ENCODE peak calls at places on chromosomes 7 and 10, in four cellular contexts. S is stomach, E is MCF 10A, R is progenitor cell of endocrine pancreas. U is an unnamed sample.

GRCh38 chr10:32331606-32332005 is 15.4 kb downstream of the EPC1 start:
- DNase-seq in E (no peak), S (no peak), R (no peak), U (no peak)

GRCh38 chr7:158272091-158272490 is 315.5 kb downstream of the PTPRN2 start:
- DNase-seq in E (no peak), R (no peak), S (no peak), U (peak)

GRCh38 chr7:158487546-158488224 is 99.9 kb downstream of the PTPRN2 start:
- DNase-seq in S (no peak), R (no peak), E (no peak), U (no peak)

GRCh38 chr10:124701881-124702656 is 42.1 kb downstream of the FAM53B start:
- DNase-seq in S (no peak), R (no peak), E (no peak), U (no peak)

GRCh38 chr7:45136106-45137060 is 21.2 kb upstream of the RAMP3 start:
- DNase-seq in E (peak), S (peak), R (peak), U (no peak)

GRCh38 chr7:113283861-113284260 is 165.5 kb upstream of the SMIM30 start:
- DNase-seq in R (no peak), S (no peak), E (peak), U (no peak)

GRCh38 chr10:132627736-132628512 is 90.3 kb downstream of the INPP5A start:
- DNase-seq in S (peak), E (no peak), R (no peak), U (no peak)

GRCh38 chr7:144884913-144885312 is 49.1 kb upstream of the TPK1 start:
- DNase-seq in R (no peak), E (no peak), S (no peak), U (no peak)

GRCh38 chr10:1525354-1526162 is 211.8 kb downstream of the ADARB2 start:
- DNase-seq in R (no peak), S (no peak), E (no peak), U (no peak)

GRCh38 chr7:152663926-152664325 is 12.0 kb downstream of the XRCC2 start:
- DNase-seq in E (no peak), R (no peak), S (no peak), U (no peak)

GRCh38 chr10:101512741-101513140 is 75.3 kb downstream of the POLL start:
- DNase-seq in R (no peak), S (no peak), E (peak), U (no peak)

GRCh38 chr10:95906675-95907453 is 911 bp upstream of the CC2D2B start:
- DNase-seq in E (peak), R (no peak), S (peak), U (no peak)

GRCh38 chr10:24720096-24720495 is 3.6 kb downstream of the ARHGAP21 start:
- DNase-seq in S (no peak), E (peak), R (no peak), U (no peak)

GRCh38 chr7:117645456-117646181 is 165.8 kb downstream of the CFTR start:
- DNase-seq in R (no peak), S (no peak), E (no peak), U (no peak)

GRCh38 chr7:94206295-94206694 is 188.4 kb upstream of the COL1A2 start:
- DNase-seq in S (no peak), R (no peak), E (no peak), U (no peak)

GRCh38 chr10:129568562-129569344 is 101.7 kb downstream of the MGMT start:
- DNase-seq in E (no peak), S (no peak), R (no peak), U (no peak)

GRCh38 chr10:68153473-68154210 is 44.4 kb downstream of the MYPN start:
- DNase-seq in R (peak), E (peak), S (peak), U (no peak)

GRCh38 chr10:52187521-52188258 is 126.4 kb upstream of the DKK1 start:
- DNase-seq in S (no peak), E (no peak), R (no peak), U (no peak)

GRCh38 chr10:116748041-116748440 is 5.7 kb upstream of the HSPA12A start:
- DNase-seq in R (no peak), S (no peak), E (peak), U (no peak)

GRCh38 chr7:71131256-71131752 is 640 bp upstream of the GALNT17 start:
- DNase-seq in S (no peak), E (no peak), R (peak), U (peak)

GRCh38 chr10:88253-88652 is 39.2 kb upstream of the TUBB8 start:
- DNase-seq in E (no peak), R (no peak), S (peak), U (no peak)

GRCh38 chr10:118108194-118109026 is 61.7 kb upstream of the RAB11FIP2 start:
- DNase-seq in R (no peak), S (no peak), E (no peak), U (no peak)

GRCh38 chr10:119219747-119220320 is 12.5 kb downstream of the GRK5 start:
- DNase-seq in E (no peak), S (no peak), R (no peak), U (no peak)

GRCh38 chr7:131538791-131539179 is 17.6 kb downstream of the PODXL start:
- DNase-seq in E (no peak), S (no peak), R (no peak), U (no peak)

GRCh38 chr10:133347636-133348517 is 704 bp downstream of the PRAP1 start:
- DNase-seq in R (no peak), E (no peak), S (no peak), U (no peak)

GRCh38 chr7:39607865-39608264 is 15.5 kb upstream of the RALA start:
- DNase-seq in R (no peak), E (no peak), S (no peak), U (no peak)
- TF ChIP-seq CTCF in R (no peak), E (no peak), S (no peak), U (no peak)

GRCh38 chr7:3589756-3590155 is 288.7 kb downstream of the SDK1 start:
- DNase-seq in S (no peak), R (no peak), E (peak), U (no peak)

GRCh38 chr7:3591944-3592343 is 290.9 kb downstream of the SDK1 start:
- DNase-seq in S (no peak), R (no peak), E (no peak), U (no peak)

GRCh38 chr7:3591150-3591549 is 290.1 kb downstream of the SDK1 start:
- DNase-seq in E (no peak), R (no peak), S (no peak), U (no peak)

GRCh38 chr7:3588341-3588740 is 287.3 kb downstream of the SDK1 start:
- DNase-seq in R (no peak), E (peak), S (no peak), U (no peak)

GRCh38 chr7:3592438-3593134 is 291.5 kb downstream of the SDK1 start:
- DNase-seq in S (no peak), E (no peak), R (no peak), U (no peak)
- TF ChIP-seq CTCF in S (no peak), E (no peak), R (no peak), U (no peak)

GRCh38 chr7:99396914-99397631 is 11.3 kb downstream of the PDAP1 start:
- DNase-seq in E (no peak), R (no peak), S (no peak), U (no peak)

GRCh38 chr7:99397632-99397983 is 10.8 kb downstream of the PDAP1 start:
- DNase-seq in S (no peak), E (no peak), R (no peak), U (no peak)

GRCh38 chr7:99398891-99399445 is 9.4 kb downstream of the PDAP1 start:
- DNase-seq in E (no peak), S (no peak), R (no peak), U (no peak)

GRCh38 chr7:99402854-99403253 is 5.5 kb downstream of the PDAP1 start:
- DNase-seq in S (no peak), R (no peak), E (no peak), U (no peak)

DNA sequence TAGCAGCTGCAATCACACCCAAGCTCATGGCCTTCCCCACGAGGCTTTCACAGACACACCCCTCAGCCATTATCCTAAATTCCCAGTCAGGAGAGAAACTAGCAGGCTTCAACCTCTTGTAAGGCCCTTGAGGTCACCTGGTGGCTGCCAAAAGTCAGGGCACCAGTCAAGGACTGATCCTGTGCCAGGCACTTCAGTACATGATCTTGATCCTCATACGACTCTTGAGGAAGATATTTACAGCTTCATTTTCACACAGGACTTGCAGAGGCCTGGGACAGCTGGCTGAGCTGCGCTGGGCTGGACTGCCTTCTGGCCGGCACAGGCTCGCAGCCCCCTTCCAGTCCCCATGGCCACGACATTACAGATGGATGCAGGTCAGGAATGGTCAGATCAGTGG is 8.8 kb downstream of the PDAP1 start:
- DNase-seq in E (no peak), R (no peak), S (no peak), U (no peak)
- TF ChIP-seq CTCF in E (no peak), R (no peak), S (no peak), U (no peak)

DNA sequence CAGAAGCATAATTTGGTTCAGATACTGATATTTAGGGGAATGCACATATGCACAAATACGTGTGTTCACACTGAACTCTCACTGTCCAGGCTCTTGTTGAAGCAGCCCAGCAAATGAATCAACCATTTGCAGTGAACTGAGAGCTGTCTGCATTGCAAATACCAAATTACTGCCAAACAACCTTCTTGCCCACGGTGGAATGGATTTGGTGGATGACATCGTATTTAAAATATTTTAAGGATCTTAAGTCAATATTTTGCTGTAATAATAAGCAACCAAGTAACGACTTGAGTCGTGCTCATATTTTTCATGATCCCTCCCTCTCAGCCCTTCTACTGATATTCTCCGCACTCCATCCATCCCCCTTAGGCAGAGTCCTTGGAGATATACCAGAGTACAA is 107.9 kb upstream of the FEZF1 start:
- DNase-seq in E (no peak), S (no peak), R (no peak), U (no peak)
- TF ChIP-seq CTCF in E (no peak), S (no peak), R (no peak), U (no peak)

GRCh38 chr10:6786579-6787031 is 206.5 kb upstream of the PRKCQ start:
- DNase-seq in R (no peak), S (no peak), E (no peak), U (peak)

GRCh38 chr10:6780008-6780677 is 200.1 kb upstream of the PRKCQ start:
- DNase-seq in E (no peak), R (no peak), S (no peak), U (no peak)

GRCh38 chr10:6781133-6781770 is 201.2 kb upstream of the PRKCQ start:
- DNase-seq in R (no peak), E (no peak), S (no peak), U (no peak)

GRCh38 chr10:6778992-6779701 is 199.1 kb upstream of the PRKCQ start:
- DNase-seq in R (no peak), S (no peak), E (peak), U (no peak)

DNA sequence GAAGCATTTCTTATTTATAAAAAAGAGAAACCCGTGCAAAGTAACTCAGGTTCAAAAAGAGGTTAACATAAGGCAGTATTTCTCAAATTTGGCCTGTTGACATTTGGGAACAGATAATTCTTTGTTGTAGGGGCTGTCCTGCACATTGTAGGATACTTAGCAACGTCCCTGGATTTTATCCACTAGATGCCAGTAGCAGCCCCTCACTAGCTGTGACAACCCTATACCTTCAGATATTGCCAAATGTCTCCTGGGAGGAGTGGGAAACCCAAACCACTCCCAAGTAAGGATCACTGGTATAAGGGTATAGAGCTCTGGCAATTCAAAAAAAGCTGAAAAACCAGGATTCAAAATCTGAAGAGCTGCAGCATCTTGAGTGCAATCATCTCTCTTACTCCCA is 202.3 kb upstream of the PRKCQ start:
- DNase-seq in S (no peak), R (no peak), E (no peak), U (no peak)
- TF ChIP-seq CTCF in S (no peak), R (no peak), E (no peak), U (no peak)

DNA sequence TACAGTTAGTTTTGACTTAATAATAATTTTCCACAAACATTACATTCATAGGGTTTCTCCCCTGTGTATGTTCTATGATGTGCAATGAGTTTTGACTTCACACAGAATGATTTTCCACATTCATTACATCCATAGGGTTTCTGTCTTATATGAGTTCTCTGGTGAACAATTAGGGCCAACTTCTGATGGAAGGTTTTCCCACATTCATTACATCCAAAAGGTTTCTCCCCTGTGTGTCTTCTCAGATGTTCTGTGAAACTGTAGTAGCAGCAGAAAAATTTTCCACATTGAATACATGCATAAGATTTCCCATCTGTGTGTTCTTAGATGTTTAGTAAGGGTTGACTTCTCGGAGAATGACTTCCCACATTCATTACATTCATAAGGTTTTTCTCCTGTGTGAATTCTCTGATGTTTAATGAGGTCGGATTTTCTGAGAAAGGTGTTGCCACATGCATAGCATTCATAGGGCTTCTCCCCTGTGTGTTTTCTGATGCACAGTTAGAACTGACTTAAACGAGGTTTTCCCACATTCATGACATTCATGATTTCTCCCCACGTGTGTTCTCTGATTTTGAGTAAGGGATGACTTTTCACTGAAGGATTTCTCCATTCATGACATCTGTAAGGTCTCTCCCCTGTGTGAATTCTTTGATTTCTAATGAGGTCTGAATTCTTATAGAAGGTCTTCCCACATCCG is 118.5 kb downstream of the ZNF33B start:
- DNase-seq in E (no peak), S (no peak), R (no peak), U (no peak)
- TF ChIP-seq CTCF in E (no peak), S (no peak), R (no peak), U (no peak)

DNA sequence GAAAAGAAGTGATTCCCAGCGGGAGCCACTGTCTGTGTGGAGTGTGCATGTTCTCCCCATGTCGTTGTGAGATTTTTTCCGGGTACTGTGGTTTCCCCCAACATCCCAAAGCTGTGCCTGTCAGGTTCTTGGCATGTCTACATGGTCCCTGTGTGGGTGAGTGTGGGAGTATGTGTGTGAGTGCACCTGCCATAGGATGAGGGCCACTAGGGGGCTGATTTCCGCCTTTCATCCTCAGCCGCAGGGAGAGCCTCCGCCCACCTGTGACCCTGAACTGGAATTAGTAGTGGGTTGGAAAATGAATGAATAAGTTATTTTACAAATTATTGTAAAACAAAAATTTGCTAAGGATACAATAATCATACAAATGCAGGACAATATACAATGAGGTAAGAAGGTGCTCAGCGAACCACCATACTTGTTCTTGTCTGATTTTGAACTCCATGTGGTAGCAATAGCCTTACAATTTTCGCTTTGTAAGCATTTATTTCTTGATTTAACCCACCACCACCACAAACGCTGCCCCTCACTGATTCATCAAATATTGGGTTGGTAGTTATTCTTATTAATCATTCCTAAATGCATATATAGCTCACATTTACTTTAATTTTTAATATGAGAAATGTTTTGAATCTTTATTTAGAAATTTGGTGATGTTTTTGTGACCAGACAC is 641.2 kb upstream of the VSTM2A start:
- DNase-seq in R (no peak), S (no peak), E (no peak), U (no peak)
- TF ChIP-seq CTCF in R (peak), S (no peak), E (no peak), U (no peak)

DNA sequence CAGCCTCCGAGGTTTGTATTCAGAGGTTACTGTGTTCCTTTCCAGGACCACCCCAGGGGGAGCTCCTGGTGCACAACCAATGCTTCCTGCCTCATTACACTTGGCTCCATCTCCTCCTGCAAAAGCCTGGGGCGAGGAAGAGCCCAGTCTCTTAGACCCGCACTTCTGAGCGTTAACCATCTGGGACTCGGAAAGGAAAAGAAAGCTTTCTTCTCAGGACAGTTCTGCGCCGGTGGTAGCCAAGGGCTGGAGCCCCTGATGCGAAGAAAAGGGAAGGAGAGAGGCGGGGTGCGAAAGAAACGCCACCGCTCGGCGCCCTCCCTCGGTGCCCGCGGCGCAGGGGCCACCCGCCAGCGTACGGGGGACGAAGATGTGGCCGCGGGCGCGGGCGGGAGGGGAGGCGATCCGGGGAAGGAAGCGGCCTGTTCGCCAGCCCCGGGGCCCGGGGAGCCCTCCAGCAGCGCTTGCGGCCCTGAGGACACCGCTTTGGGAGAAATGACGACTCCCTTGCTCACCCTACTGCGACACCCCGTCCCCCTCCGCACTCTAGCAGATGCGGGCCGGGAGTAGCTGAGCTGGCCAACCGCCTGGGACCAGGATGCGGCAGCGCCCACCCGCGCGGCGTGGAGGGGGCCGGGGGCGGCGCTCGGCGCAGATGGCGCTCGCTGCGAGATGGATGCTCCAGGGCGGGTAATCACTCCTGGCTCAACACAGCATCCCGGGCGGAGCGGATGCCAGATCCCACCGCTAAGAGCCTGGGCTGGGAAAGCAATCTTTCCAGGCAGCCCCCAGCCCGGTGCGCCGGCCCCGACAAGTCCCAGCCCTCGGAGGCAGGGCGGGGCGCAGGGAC is 1.3 kb downstream of the NRCAM start:
- DNase-seq in E (no peak), R (peak), S (no peak), U (no peak)
- TF ChIP-seq CTCF in E (no peak), R (no peak), S (no peak), U (no peak)